ENCODE peak calls at places on chromosomes 12 and 14, in ten cellular contexts. One of them, this sample, is unnamed.

GRCh38 chr12:58750484-58750883 is 169.8 kb downstream of the LRIG3 start:
- DNase-seq in A549: peak
- DNase-seq in foreskin fibroblast: peak
- DNase-seq in ascending aorta: no peak
- DNase-seq in GM12865: no peak
- DNase-seq in Caco-2: no peak
- DNase-seq in MCF 10A: peak
- DNase-seq in tibial artery: no peak
- DNase-seq in GM23338: no peak
- DNase-seq in psoas muscle: no peak
- DNase-seq in this sample: no peak

GRCh38 chr14:104386281-104386841 is 193.2 kb upstream of the C14orf180 start:
- DNase-seq in A549: no peak
- DNase-seq in GM23338: no peak
- DNase-seq in ascending aorta: peak
- DNase-seq in psoas muscle: no peak
- DNase-seq in foreskin fibroblast: no peak
- DNase-seq in Caco-2: no peak
- DNase-seq in tibial artery: peak
- DNase-seq in GM12865: no peak
- DNase-seq in MCF 10A: no peak
- DNase-seq in this sample: no peak

GRCh38 chr14:68248481-68249255 is 429.1 kb downstream of the RAD51B start:
- DNase-seq in psoas muscle: peak
- DNase-seq in ascending aorta: no peak
- DNase-seq in tibial artery: peak
- DNase-seq in MCF 10A: peak
- DNase-seq in Caco-2: peak
- DNase-seq in GM23338: peak
- DNase-seq in foreskin fibroblast: peak
- DNase-seq in GM12865: peak
- DNase-seq in A549: peak
- DNase-seq in this sample: peak

GRCh38 chr12:14613718-14614117 is 46.0 kb upstream of the PLBD1 start:
- DNase-seq in A549: no peak
- DNase-seq in Caco-2: no peak
- DNase-seq in tibial artery: no peak
- DNase-seq in ascending aorta: no peak
- DNase-seq in MCF 10A: no peak
- DNase-seq in GM23338: no peak
- DNase-seq in psoas muscle: no peak
- DNase-seq in foreskin fibroblast: no peak
- DNase-seq in GM12865: peak
- DNase-seq in this sample: no peak

GRCh38 chr12:120800665-120801064 is 75.0 kb downstream of the ACADS start:
- DNase-seq in foreskin fibroblast: no peak
- DNase-seq in psoas muscle: no peak
- DNase-seq in Caco-2: no peak
- DNase-seq in ascending aorta: no peak
- DNase-seq in GM12865: peak
- DNase-seq in MCF 10A: no peak
- DNase-seq in GM23338: no peak
- DNase-seq in tibial artery: no peak
- DNase-seq in A549: no peak
- DNase-seq in this sample: no peak

GRCh38 chr14:52044791-52045522 is 23.9 kb downstream of the NID2 start:
- DNase-seq in ascending aorta: peak
- DNase-seq in MCF 10A: peak
- DNase-seq in foreskin fibroblast: peak
- DNase-seq in Caco-2: no peak
- DNase-seq in psoas muscle: no peak
- DNase-seq in A549: no peak
- DNase-seq in GM23338: no peak
- DNase-seq in tibial artery: peak
- DNase-seq in GM12865: no peak
- DNase-seq in this sample: no peak

GRCh38 chr14:20799444-20799843 is 3.2 kb downstream of the RNASE1 start:
- DNase-seq in GM12865: no peak
- DNase-seq in A549: no peak
- DNase-seq in psoas muscle: no peak
- DNase-seq in GM23338: no peak
- DNase-seq in tibial artery: no peak
- DNase-seq in ascending aorta: no peak
- DNase-seq in foreskin fibroblast: no peak
- DNase-seq in Caco-2: no peak
- DNase-seq in MCF 10A: no peak
- DNase-seq in this sample: no peak

GRCh38 chr12:95141305-95141704 is 67.9 kb upstream of the NR2C1 start:
- DNase-seq in MCF 10A: no peak
- DNase-seq in foreskin fibroblast: no peak
- DNase-seq in tibial artery: no peak
- DNase-seq in GM23338: no peak
- DNase-seq in GM12865: no peak
- DNase-seq in Caco-2: no peak
- DNase-seq in ascending aorta: no peak
- DNase-seq in A549: no peak
- DNase-seq in psoas muscle: no peak
- DNase-seq in this sample: no peak

GRCh38 chr12:5756443-5756842 is 188.6 kb downstream of the ANO2 start:
- DNase-seq in GM12865: no peak
- DNase-seq in tibial artery: no peak
- DNase-seq in MCF 10A: no peak
- DNase-seq in GM23338: no peak
- DNase-seq in psoas muscle: no peak
- DNase-seq in A549: no peak
- DNase-seq in Caco-2: no peak
- DNase-seq in ascending aorta: no peak
- DNase-seq in foreskin fibroblast: no peak
- DNase-seq in this sample: no peak

DNA sequence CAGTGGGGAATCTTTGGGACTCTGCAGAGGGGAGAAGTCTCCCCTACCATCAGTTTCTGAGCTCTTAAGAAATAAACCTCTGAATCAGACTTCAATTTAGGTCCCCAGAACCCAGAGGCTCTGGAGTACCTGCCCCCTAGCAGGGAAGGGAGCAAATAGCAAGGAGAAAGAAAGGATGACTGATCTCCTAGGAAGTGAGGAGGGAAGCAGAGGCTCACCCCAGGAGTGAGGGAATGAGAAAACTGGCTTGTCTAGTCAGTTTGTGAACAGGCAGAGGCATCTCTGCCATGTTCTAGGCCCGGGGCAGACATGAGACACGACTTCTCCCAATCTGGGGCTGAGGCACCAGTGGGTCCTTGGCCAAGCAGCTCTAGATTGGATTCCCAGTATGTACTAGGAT is 24.3 kb upstream of the SMUG1 start:
- DNase-seq in ascending aorta: no peak
- DNase-seq in tibial artery: no peak
- DNase-seq in MCF 10A: no peak
- DNase-seq in psoas muscle: no peak
- DNase-seq in A549: no peak
- DNase-seq in GM23338: peak
- DNase-seq in Caco-2: no peak
- DNase-seq in GM12865: no peak
- DNase-seq in foreskin fibroblast: no peak
- DNase-seq in this sample: no peak
- TF ChIP-seq CTCF in ascending aorta: no peak
- TF ChIP-seq CTCF in tibial artery: no peak
- TF ChIP-seq CTCF in MCF 10A: no peak
- TF ChIP-seq CTCF in psoas muscle: no peak
- TF ChIP-seq CTCF in A549: no peak
- TF ChIP-seq CTCF in GM23338: peak
- TF ChIP-seq CTCF in Caco-2: no peak
- TF ChIP-seq CTCF in GM12865: no peak
- TF ChIP-seq CTCF in foreskin fibroblast: peak
- TF ChIP-seq CTCF in this sample: no peak

DNA sequence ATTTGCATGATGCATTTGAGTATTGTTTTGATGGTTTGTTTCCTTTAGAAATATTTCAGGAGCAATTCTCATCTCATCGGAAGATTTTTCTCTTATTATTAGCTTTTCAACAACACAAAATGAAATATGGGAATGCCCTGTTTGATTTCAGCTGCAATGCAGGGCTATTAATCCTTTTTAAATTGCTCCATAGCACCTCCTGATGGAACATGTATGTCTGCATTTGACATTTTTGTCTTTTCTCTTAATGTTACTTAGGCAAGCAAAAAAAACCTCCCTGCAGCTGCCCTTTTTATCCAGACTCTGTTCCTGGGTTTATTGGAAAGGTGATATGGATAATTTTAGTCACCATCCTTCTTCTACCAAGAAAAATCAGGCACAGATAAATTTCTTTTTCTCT is 895.8 kb downstream of the RPS29 start:
- DNase-seq in foreskin fibroblast: no peak
- DNase-seq in psoas muscle: no peak
- DNase-seq in MCF 10A: peak
- DNase-seq in tibial artery: no peak
- DNase-seq in GM23338: peak
- DNase-seq in ascending aorta: no peak
- DNase-seq in GM12865: no peak
- DNase-seq in A549: no peak
- DNase-seq in Caco-2: no peak
- DNase-seq in this sample: no peak
- TF ChIP-seq CTCF in foreskin fibroblast: no peak
- TF ChIP-seq CTCF in psoas muscle: no peak
- TF ChIP-seq CTCF in MCF 10A: no peak
- TF ChIP-seq CTCF in tibial artery: no peak
- TF ChIP-seq CTCF in GM23338: peak
- TF ChIP-seq CTCF in ascending aorta: no peak
- TF ChIP-seq CTCF in GM12865: no peak
- TF ChIP-seq CTCF in A549: no peak
- TF ChIP-seq CTCF in Caco-2: no peak
- TF ChIP-seq CTCF in this sample: no peak

GRCh38 chr14:38696925-38697324 is 406.1 kb downstream of the SEC23A start:
- DNase-seq in A549: no peak
- DNase-seq in GM23338: no peak
- DNase-seq in Caco-2: no peak
- DNase-seq in GM12865: no peak
- DNase-seq in tibial artery: no peak
- DNase-seq in ascending aorta: no peak
- DNase-seq in foreskin fibroblast: no peak
- DNase-seq in psoas muscle: no peak
- DNase-seq in MCF 10A: no peak
- DNase-seq in this sample: no peak

DNA sequence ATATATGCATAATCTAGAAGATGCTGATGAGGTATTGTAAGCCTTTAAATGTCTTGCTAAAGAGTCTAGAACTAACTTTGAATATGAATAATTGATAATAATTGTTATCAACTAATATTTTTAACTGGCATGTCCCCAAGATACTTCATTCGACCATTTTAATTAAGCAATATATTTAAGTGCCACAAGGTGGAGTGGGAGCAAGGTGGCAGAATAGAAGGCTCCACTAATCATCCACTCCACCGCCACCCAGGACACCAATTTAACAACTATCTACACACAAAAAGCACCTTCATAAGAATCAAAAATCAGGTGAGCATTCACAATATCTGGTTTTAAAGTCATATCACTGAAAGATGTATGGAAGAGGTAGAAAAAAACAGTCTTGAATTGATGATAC is 409.6 kb downstream of the SEC23A start:
- DNase-seq in tibial artery: no peak
- DNase-seq in foreskin fibroblast: no peak
- DNase-seq in A549: no peak
- DNase-seq in ascending aorta: no peak
- DNase-seq in Caco-2: no peak
- DNase-seq in MCF 10A: no peak
- DNase-seq in GM12865: no peak
- DNase-seq in psoas muscle: no peak
- DNase-seq in GM23338: peak
- DNase-seq in this sample: no peak
- TF ChIP-seq CTCF in tibial artery: no peak
- TF ChIP-seq CTCF in foreskin fibroblast: no peak
- TF ChIP-seq CTCF in A549: no peak
- TF ChIP-seq CTCF in ascending aorta: no peak
- TF ChIP-seq CTCF in Caco-2: no peak
- TF ChIP-seq CTCF in MCF 10A: no peak
- TF ChIP-seq CTCF in GM12865: no peak
- TF ChIP-seq CTCF in psoas muscle: no peak
- TF ChIP-seq CTCF in GM23338: peak
- TF ChIP-seq CTCF in this sample: no peak

GRCh38 chr12:3316776-3317480 is 174.1 kb upstream of the PRMT8 start:
- DNase-seq in ascending aorta: no peak
- DNase-seq in foreskin fibroblast: no peak
- DNase-seq in tibial artery: no peak
- DNase-seq in psoas muscle: no peak
- DNase-seq in A549: no peak
- DNase-seq in Caco-2: no peak
- DNase-seq in GM12865: no peak
- DNase-seq in MCF 10A: no peak
- DNase-seq in GM23338: no peak
- DNase-seq in this sample: no peak

GRCh38 chr12:3315201-3315661 is 175.8 kb upstream of the PRMT8 start:
- DNase-seq in MCF 10A: peak
- DNase-seq in Caco-2: peak
- DNase-seq in tibial artery: no peak
- DNase-seq in GM12865: no peak
- DNase-seq in psoas muscle: peak
- DNase-seq in ascending aorta: no peak
- DNase-seq in foreskin fibroblast: peak
- DNase-seq in A549: no peak
- DNase-seq in GM23338: no peak
- DNase-seq in this sample: peak

GRCh38 chr12:3313655-3314305 is 177.2 kb upstream of the PRMT8 start:
- DNase-seq in Caco-2: peak
- DNase-seq in A549: peak
- DNase-seq in psoas muscle: no peak
- DNase-seq in GM23338: peak
- DNase-seq in foreskin fibroblast: peak
- DNase-seq in GM12865: peak
- DNase-seq in tibial artery: no peak
- DNase-seq in ascending aorta: no peak
- DNase-seq in MCF 10A: no peak
- DNase-seq in this sample: peak

GRCh38 chr12:3313066-3313465 is 177.9 kb upstream of the PRMT8 start:
- DNase-seq in ascending aorta: no peak
- DNase-seq in A549: no peak
- DNase-seq in foreskin fibroblast: peak
- DNase-seq in MCF 10A: peak
- DNase-seq in Caco-2: no peak
- DNase-seq in tibial artery: no peak
- DNase-seq in GM12865: no peak
- DNase-seq in psoas muscle: peak
- DNase-seq in GM23338: no peak
- DNase-seq in this sample: no peak

GRCh38 chr12:3314306-3314663 is 176.7 kb upstream of the PRMT8 start:
- DNase-seq in tibial artery: no peak
- DNase-seq in A549: no peak
- DNase-seq in Caco-2: no peak
- DNase-seq in GM12865: no peak
- DNase-seq in psoas muscle: no peak
- DNase-seq in ascending aorta: no peak
- DNase-seq in GM23338: no peak
- DNase-seq in MCF 10A: no peak
- DNase-seq in foreskin fibroblast: no peak
- DNase-seq in this sample: no peak
- TF ChIP-seq CTCF in tibial artery: no peak
- TF ChIP-seq CTCF in A549: no peak
- TF ChIP-seq CTCF in Caco-2: no peak
- TF ChIP-seq CTCF in GM12865: no peak
- TF ChIP-seq CTCF in psoas muscle: no peak
- TF ChIP-seq CTCF in ascending aorta: no peak
- TF ChIP-seq CTCF in GM23338: peak
- TF ChIP-seq CTCF in MCF 10A: no peak
- TF ChIP-seq CTCF in foreskin fibroblast: no peak
- TF ChIP-seq CTCF in this sample: no peak

GRCh38 chr12:72346331-72346944 is 74.3 kb downstream of the TRHDE start:
- DNase-seq in Caco-2: peak
- DNase-seq in psoas muscle: peak
- DNase-seq in GM23338: peak
- DNase-seq in ascending aorta: no peak
- DNase-seq in tibial artery: no peak
- DNase-seq in A549: peak
- DNase-seq in MCF 10A: peak
- DNase-seq in foreskin fibroblast: peak
- DNase-seq in GM12865: peak
- DNase-seq in this sample: peak
- TF ChIP-seq CTCF in Caco-2: peak
- TF ChIP-seq CTCF in psoas muscle: peak
- TF ChIP-seq CTCF in GM23338: peak
- TF ChIP-seq CTCF in ascending aorta: no peak
- TF ChIP-seq CTCF in tibial artery: peak
- TF ChIP-seq CTCF in A549: peak
- TF ChIP-seq CTCF in MCF 10A: peak
- TF ChIP-seq CTCF in foreskin fibroblast: peak
- TF ChIP-seq CTCF in GM12865: peak
- TF ChIP-seq CTCF in this sample: peak

This sample was measured in Calu3.